ENCODE peak calls at places on chromosomes 5 and 9, in four cellular contexts. U is HCT116, Q is K562, A is HepG2. M is an unnamed sample.

GRCh38 chr5:109105631-109106267 is 304.0 kb downstream of the PJA2 start:
- DNase-seq in A (no peak), Q (no peak), U (no peak), M (peak)

GRCh38 chr5:57524661-57525060 is 42.0 kb upstream of the ACTBL2 start:
- DNase-seq in A (no peak), U (no peak), Q (no peak), M (no peak)

GRCh38 chr9:78578016-78578555 is 281.2 kb downstream of the PSAT1 start:
- DNase-seq in Q (no peak), U (no peak), A (no peak), M (no peak)

GRCh38 chr5:153088538-153088937 is 401.9 kb upstream of the GRIA1 start:
- DNase-seq in A (no peak), Q (no peak), U (no peak), M (no peak)

GRCh38 chr9:137519553-137519952 is 30.6 kb downstream of the PNPLA7 start:
- DNase-seq in A (no peak), Q (no peak), U (no peak), M (no peak)

GRCh38 chr5:95760291-95761191 is 29.4 kb downstream of the RHOBTB3 start:
- DNase-seq in U (no peak), A (peak), Q (no peak), M (no peak)

GRCh38 chr5:133763744-133764143 is 151.4 kb upstream of the FSTL4 start:
- DNase-seq in U (no peak), A (no peak), Q (no peak), M (no peak)

GRCh38 chr9:97853844-97854695 is 1.0 kb downstream of the FOXE1 start:
- DNase-seq in U (no peak), A (no peak), Q (no peak), M (no peak)

GRCh38 chr9:14343948-14344547 is 30.1 kb upstream of the NFIB start:
- DNase-seq in U (no peak), A (no peak), Q (no peak), M (no peak)
- H3K4me3 ChIP-seq in U (no peak), A (no peak), Q (no peak), M (no peak)

GRCh38 chr9:4092793-4093709 is 206.8 kb downstream of the GLIS3 start:
- DNase-seq in Q (no peak), U (no peak), A (no peak), M (no peak)

GRCh38 chr9:4097991-4098390 is 201.9 kb downstream of the GLIS3 start:
- DNase-seq in A (no peak), Q (no peak), U (no peak), M (no peak)

GRCh38 chr9:4096121-4096520 is 203.7 kb downstream of the GLIS3 start:
- DNase-seq in A (no peak), Q (no peak), U (no peak), M (no peak)

GRCh38 chr9:4099961-4100360 is 199.9 kb downstream of the GLIS3 start:
- DNase-seq in U (no peak), Q (no peak), A (no peak), M (no peak)

GRCh38 chr9:4097490-4097889 is 202.4 kb downstream of the GLIS3 start:
- DNase-seq in A (no peak), Q (no peak), U (no peak), M (no peak)
- TF ChIP-seq TCF7L2 in A (no peak), Q (no peak), U (no peak), M (no peak)

DNA sequence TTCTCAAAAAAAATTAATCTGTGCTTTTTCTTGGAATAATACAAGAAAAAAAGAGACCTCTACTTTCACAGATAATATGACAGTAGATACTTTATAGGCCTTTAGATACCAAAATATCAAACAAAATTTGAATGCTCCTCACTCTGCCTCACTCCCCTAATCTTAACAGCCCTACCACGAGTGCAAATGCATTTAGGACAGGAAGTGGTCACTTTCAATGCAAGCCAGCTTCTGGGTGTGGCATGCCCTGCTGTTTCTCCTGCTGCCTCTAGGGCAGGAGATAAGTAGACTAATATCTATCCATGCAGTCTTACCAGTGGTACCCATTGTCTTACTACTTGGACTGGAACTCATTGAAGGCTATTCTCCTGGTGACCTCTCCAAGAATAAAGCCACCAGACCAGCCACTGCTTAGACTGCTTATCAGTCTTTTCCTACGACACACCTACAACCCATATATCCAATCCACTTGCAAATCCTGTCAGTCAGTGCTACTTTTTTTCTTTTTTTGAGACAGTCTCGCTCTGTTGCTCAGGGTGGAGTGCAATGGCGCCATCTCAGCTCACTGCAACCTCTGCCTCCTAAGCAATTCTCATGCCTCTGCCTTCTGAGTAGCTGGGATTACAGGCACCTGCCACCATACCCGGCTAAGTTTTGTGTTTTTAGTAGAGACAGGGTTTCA is 23.0 kb downstream of the FRRS1L start:
- DNase-seq in A (peak), U (peak), Q (peak), M (peak)
- TF ChIP-seq CTCF in A (no peak), U (peak), Q (peak), M (peak)

DNA sequence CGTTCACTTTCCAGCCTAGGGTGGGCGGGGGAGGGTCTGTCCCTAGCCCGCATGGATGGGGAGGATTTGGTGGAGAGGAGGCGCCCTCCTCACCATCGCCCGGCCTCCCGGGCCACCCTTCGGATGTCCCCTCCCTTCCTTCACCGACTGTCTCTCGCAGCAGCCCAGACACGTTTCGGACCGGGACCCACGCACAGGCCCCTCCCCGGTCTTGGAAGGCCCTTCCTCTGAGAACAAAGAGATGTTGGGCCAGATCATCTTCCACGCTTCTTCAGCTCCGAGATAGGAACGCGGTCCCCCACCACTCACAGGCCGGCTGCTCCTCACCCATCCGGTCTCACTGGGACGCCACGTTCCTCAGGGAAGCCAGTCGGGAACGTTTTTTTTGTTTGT is 640 bp upstream of the DPM2 start:
- DNase-seq in A (no peak), Q (peak), U (no peak), M (no peak)
- H3K4me3 ChIP-seq in A (no peak), Q (no peak), U (peak), M (peak)

GRCh38 chr9:38081356-38082108 is 12.5 kb upstream of the SHB start:
- DNase-seq in U (no peak), A (no peak), Q (no peak), M (no peak)

GRCh38 chr9:38083858-38084555 is 15.0 kb upstream of the SHB start:
- DNase-seq in A (no peak), Q (no peak), U (no peak), M (no peak)

GRCh38 chr9:38075272-38075671 is 6.2 kb upstream of the SHB start:
- DNase-seq in Q (no peak), U (no peak), A (no peak), M (no peak)

GRCh38 chr9:38082456-38083287 is 13.6 kb upstream of the SHB start:
- DNase-seq in U (no peak), Q (no peak), A (no peak), M (no peak)

DNA sequence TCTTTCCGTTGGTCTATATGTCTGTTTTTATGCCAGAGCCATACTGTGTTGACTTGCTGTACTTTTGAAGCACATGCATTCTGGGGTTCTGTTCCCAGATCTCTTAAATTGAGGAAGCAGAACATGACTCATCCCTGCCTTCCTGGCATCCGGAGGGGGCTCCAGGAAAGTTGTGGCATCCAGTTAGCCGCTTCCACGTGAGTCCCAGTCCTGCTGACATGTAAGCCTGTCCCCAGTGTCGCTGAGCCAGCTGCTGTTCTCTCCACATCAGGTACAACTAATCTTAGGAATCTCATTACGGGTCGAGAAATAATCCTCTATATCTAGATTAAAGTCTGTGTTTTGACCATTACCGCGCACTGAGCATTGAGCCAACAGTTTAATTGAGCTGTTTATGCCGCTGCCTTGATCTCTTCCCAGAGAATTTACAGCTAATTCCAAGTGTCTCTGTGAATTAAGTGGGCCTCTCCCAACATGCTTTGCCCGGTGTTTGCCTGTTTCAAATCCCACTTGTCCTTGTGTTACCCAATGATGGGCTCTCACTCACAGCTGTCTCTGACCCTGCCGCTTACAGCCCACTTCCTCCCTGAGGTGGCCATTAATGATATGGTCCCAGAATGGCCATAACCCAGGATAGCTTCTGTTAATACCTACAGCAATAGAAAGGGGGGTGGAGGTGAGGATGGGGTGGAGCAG is 10.5 kb upstream of the SHB start:
- DNase-seq in Q (no peak), A (no peak), U (no peak), M (no peak)
- TF ChIP-seq TCF7L2 in Q (no peak), A (no peak), U (no peak), M (no peak)

M was measured in Panc1.